ENCODE peak calls at places on chromosomes 11 and 22, in nine cellular contexts. One of them, this sample, is unnamed.
A peak's percentile ranks its signal among the peaks of the same experiment; 100 is the strongest.

GRCh38 chr11:74749127-74749964 is 697 bp downstream of the RNF169 start:
- DNase-seq in occipital lobe: peak; percentile 33
- DNase-seq in mammary epithelial cell: peak; percentile 66
- DNase-seq in left colon: peak; percentile 60
- DNase-seq in hippocampal formation: no peak
- DNase-seq in COR-L47: peak; percentile 10
- DNase-seq in CD8-positive, alpha-beta T cell: peak; percentile 30
- DNase-seq in stimulated activated CD4-positive, alpha-beta T cell treated with anti-CD3 and anti-CD28 coated beads, Interleukin-15, amount 100 ng/mL, for 24 hours: peak; percentile 66
- DNase-seq in RWPE1: peak; percentile 59
- DNase-seq in this sample: peak; percentile 27

GRCh38 chr11:30317030-30317429 is 5.9 kb upstream of the ARL14EP start:
- DNase-seq in COR-L47: no peak
- DNase-seq in CD8-positive, alpha-beta T cell: no peak
- DNase-seq in hippocampal formation: no peak
- DNase-seq in RWPE1: no peak
- DNase-seq in mammary epithelial cell: no peak
- DNase-seq in occipital lobe: no peak
- DNase-seq in stimulated activated CD4-positive, alpha-beta T cell treated with anti-CD3 and anti-CD28 coated beads, Interleukin-15, amount 100 ng/mL, for 24 hours: no peak
- DNase-seq in left colon: no peak
- DNase-seq in this sample: no peak

GRCh38 chr11:82802710-82803109 is 69.0 kb upstream of the FAM181B start:
- DNase-seq in CD8-positive, alpha-beta T cell: no peak
- DNase-seq in COR-L47: no peak
- DNase-seq in RWPE1: no peak
- DNase-seq in mammary epithelial cell: no peak
- DNase-seq in hippocampal formation: no peak
- DNase-seq in occipital lobe: no peak
- DNase-seq in stimulated activated CD4-positive, alpha-beta T cell treated with anti-CD3 and anti-CD28 coated beads, Interleukin-15, amount 100 ng/mL, for 24 hours: no peak
- DNase-seq in left colon: no peak
- DNase-seq in this sample: no peak

GRCh38 chr11:74094393-74094792 is 76.4 kb downstream of the C2CD3 start:
- DNase-seq in left colon: no peak
- DNase-seq in mammary epithelial cell: no peak
- DNase-seq in CD8-positive, alpha-beta T cell: no peak
- DNase-seq in occipital lobe: no peak
- DNase-seq in stimulated activated CD4-positive, alpha-beta T cell treated with anti-CD3 and anti-CD28 coated beads, Interleukin-15, amount 100 ng/mL, for 24 hours: no peak
- DNase-seq in COR-L47: no peak
- DNase-seq in hippocampal formation: no peak
- DNase-seq in RWPE1: no peak
- DNase-seq in this sample: no peak

GRCh38 chr11:12161603-12162350 is 51.4 kb downstream of the MICAL2 start:
- DNase-seq in RWPE1: no peak
- DNase-seq in CD8-positive, alpha-beta T cell: no peak
- DNase-seq in COR-L47: no peak
- DNase-seq in left colon: no peak
- DNase-seq in hippocampal formation: no peak
- DNase-seq in mammary epithelial cell: no peak
- DNase-seq in occipital lobe: no peak
- DNase-seq in stimulated activated CD4-positive, alpha-beta T cell treated with anti-CD3 and anti-CD28 coated beads, Interleukin-15, amount 100 ng/mL, for 24 hours: no peak
- DNase-seq in this sample: no peak

GRCh38 chr11:86211619-86212018 is 32.9 kb upstream of the EED start:
- DNase-seq in stimulated activated CD4-positive, alpha-beta T cell treated with anti-CD3 and anti-CD28 coated beads, Interleukin-15, amount 100 ng/mL, for 24 hours: peak; percentile 31
- DNase-seq in RWPE1: no peak
- DNase-seq in left colon: no peak
- DNase-seq in hippocampal formation: no peak
- DNase-seq in CD8-positive, alpha-beta T cell: no peak
- DNase-seq in occipital lobe: no peak
- DNase-seq in mammary epithelial cell: peak; percentile 26
- DNase-seq in COR-L47: peak; percentile 12
- DNase-seq in this sample: no peak

GRCh38 chr11:120625565-120625964 is 114.0 kb downstream of the GRIK4 start:
- DNase-seq in occipital lobe: no peak
- DNase-seq in left colon: no peak
- DNase-seq in hippocampal formation: no peak
- DNase-seq in stimulated activated CD4-positive, alpha-beta T cell treated with anti-CD3 and anti-CD28 coated beads, Interleukin-15, amount 100 ng/mL, for 24 hours: no peak
- DNase-seq in RWPE1: no peak
- DNase-seq in CD8-positive, alpha-beta T cell: no peak
- DNase-seq in COR-L47: no peak
- DNase-seq in mammary epithelial cell: no peak
- DNase-seq in this sample: no peak

GRCh38 chr22:45638197-45638596 is 33.4 kb upstream of the ATXN10 start:
- DNase-seq in stimulated activated CD4-positive, alpha-beta T cell treated with anti-CD3 and anti-CD28 coated beads, Interleukin-15, amount 100 ng/mL, for 24 hours: no peak
- DNase-seq in COR-L47: no peak
- DNase-seq in CD8-positive, alpha-beta T cell: no peak
- DNase-seq in hippocampal formation: no peak
- DNase-seq in left colon: no peak
- DNase-seq in RWPE1: no peak
- DNase-seq in mammary epithelial cell: no peak
- DNase-seq in occipital lobe: no peak
- DNase-seq in this sample: no peak

GRCh38 chr11:129248618-129249017 is 56.5 kb upstream of the ARHGAP32 start:
- DNase-seq in stimulated activated CD4-positive, alpha-beta T cell treated with anti-CD3 and anti-CD28 coated beads, Interleukin-15, amount 100 ng/mL, for 24 hours: no peak
- DNase-seq in CD8-positive, alpha-beta T cell: no peak
- DNase-seq in occipital lobe: no peak
- DNase-seq in COR-L47: no peak
- DNase-seq in RWPE1: peak; percentile 50
- DNase-seq in hippocampal formation: no peak
- DNase-seq in left colon: no peak
- DNase-seq in mammary epithelial cell: peak; percentile 51
- DNase-seq in this sample: no peak

GRCh38 chr22:49701380-49702067 is 126.1 kb downstream of the BRD1 start:
- DNase-seq in COR-L47: no peak
- DNase-seq in stimulated activated CD4-positive, alpha-beta T cell treated with anti-CD3 and anti-CD28 coated beads, Interleukin-15, amount 100 ng/mL, for 24 hours: no peak
- DNase-seq in mammary epithelial cell: no peak
- DNase-seq in occipital lobe: no peak
- DNase-seq in hippocampal formation: no peak
- DNase-seq in left colon: no peak
- DNase-seq in CD8-positive, alpha-beta T cell: no peak
- DNase-seq in RWPE1: no peak
- DNase-seq in this sample: no peak

GRCh38 chr11:114346709-114347141 is 50.5 kb downstream of the NNMT start:
- DNase-seq in stimulated activated CD4-positive, alpha-beta T cell treated with anti-CD3 and anti-CD28 coated beads, Interleukin-15, amount 100 ng/mL, for 24 hours: no peak
- DNase-seq in COR-L47: no peak
- DNase-seq in occipital lobe: no peak
- DNase-seq in mammary epithelial cell: no peak
- DNase-seq in hippocampal formation: no peak
- DNase-seq in left colon: no peak
- DNase-seq in CD8-positive, alpha-beta T cell: no peak
- DNase-seq in RWPE1: no peak
- DNase-seq in this sample: no peak

GRCh38 chr22:23237201-23237798 is 57.0 kb downstream of the BCR start:
- DNase-seq in mammary epithelial cell: no peak
- DNase-seq in RWPE1: no peak
- DNase-seq in occipital lobe: peak; percentile 90
- DNase-seq in COR-L47: peak; percentile 97
- DNase-seq in stimulated activated CD4-positive, alpha-beta T cell treated with anti-CD3 and anti-CD28 coated beads, Interleukin-15, amount 100 ng/mL, for 24 hours: no peak
- DNase-seq in CD8-positive, alpha-beta T cell: no peak
- DNase-seq in left colon: peak; percentile 44
- DNase-seq in hippocampal formation: no peak
- DNase-seq in this sample: no peak

GRCh38 chr22:30422481-30423295 is 2.9 kb upstream of the MTFP1 start:
- DNase-seq in RWPE1: peak; percentile 79
- DNase-seq in mammary epithelial cell: peak; percentile 97
- DNase-seq in CD8-positive, alpha-beta T cell: peak; percentile 33
- DNase-seq in stimulated activated CD4-positive, alpha-beta T cell treated with anti-CD3 and anti-CD28 coated beads, Interleukin-15, amount 100 ng/mL, for 24 hours: peak; percentile 65
- DNase-seq in COR-L47: peak; percentile 79
- DNase-seq in occipital lobe: peak; percentile 72
- DNase-seq in hippocampal formation: no peak
- DNase-seq in left colon: peak; percentile 65
- DNase-seq in this sample: no peak

GRCh38 chr11:66870131-66870530 is 13.3 kb downstream of the LRFN4 start:
- DNase-seq in left colon: no peak
- DNase-seq in CD8-positive, alpha-beta T cell: no peak
- DNase-seq in occipital lobe: no peak
- DNase-seq in hippocampal formation: no peak
- DNase-seq in COR-L47: no peak
- DNase-seq in RWPE1: no peak
- DNase-seq in mammary epithelial cell: no peak
- DNase-seq in stimulated activated CD4-positive, alpha-beta T cell treated with anti-CD3 and anti-CD28 coated beads, Interleukin-15, amount 100 ng/mL, for 24 hours: no peak
- DNase-seq in this sample: no peak

GRCh38 chr11:116465056-116465455 is 307.7 kb downstream of the BUD13 start:
- DNase-seq in hippocampal formation: no peak
- DNase-seq in occipital lobe: no peak
- DNase-seq in CD8-positive, alpha-beta T cell: no peak
- DNase-seq in COR-L47: peak; percentile 43
- DNase-seq in RWPE1: no peak
- DNase-seq in mammary epithelial cell: peak; percentile 17
- DNase-seq in stimulated activated CD4-positive, alpha-beta T cell treated with anti-CD3 and anti-CD28 coated beads, Interleukin-15, amount 100 ng/mL, for 24 hours: no peak
- DNase-seq in left colon: no peak
- DNase-seq in this sample: no peak

GRCh38 chr11:67270256-67271211 is 4.3 kb downstream of the GRK2 start:
- DNase-seq in occipital lobe: peak; percentile 36
- DNase-seq in RWPE1: no peak
- DNase-seq in mammary epithelial cell: no peak
- DNase-seq in COR-L47: no peak
- DNase-seq in hippocampal formation: peak; percentile 36
- DNase-seq in CD8-positive, alpha-beta T cell: peak; percentile 26
- DNase-seq in left colon: peak; percentile 68
- DNase-seq in stimulated activated CD4-positive, alpha-beta T cell treated with anti-CD3 and anti-CD28 coated beads, Interleukin-15, amount 100 ng/mL, for 24 hours: peak; percentile 44
- DNase-seq in this sample: no peak

GRCh38 chr11:66419825-66420224 is 1.0 kb upstream of the NPAS4 start:
- DNase-seq in COR-L47: peak; percentile 24
- DNase-seq in stimulated activated CD4-positive, alpha-beta T cell treated with anti-CD3 and anti-CD28 coated beads, Interleukin-15, amount 100 ng/mL, for 24 hours: peak; percentile 22
- DNase-seq in CD8-positive, alpha-beta T cell: no peak
- DNase-seq in hippocampal formation: no peak
- DNase-seq in left colon: no peak
- DNase-seq in mammary epithelial cell: no peak
- DNase-seq in RWPE1: no peak
- DNase-seq in occipital lobe: no peak
- DNase-seq in this sample: no peak

This sample was measured in GM12864.